ENCODE peak calls at places on chromosomes 11 and 22, in seven cellular contexts. D is IMR-90, W is heart right ventricle, N is A673, V is Peyer's patch, R is PC-3, Y is uterus. F is an unnamed sample. For H3K36me3, the result is how much of the 10 kb centered on the place peaks cover.

GRCh38 chr11:67646535-67647336 is 3.8 kb downstream of the ACY3 start:
- DNase-seq in R (no peak), Y (no peak), D (no peak), N (no peak), W (no peak), V (peak), F (no peak)

GRCh38 chr11:72719144-72719543 is 33.1 kb downstream of the ARAP1 start:
- DNase-seq in R (no peak), D (peak), N (no peak), Y (no peak), W (peak), V (no peak), F (no peak)

GRCh38 chr22:49333206-49333605 is 494.5 kb downstream of the BRD1 start:
- DNase-seq in N (no peak), Y (no peak), R (no peak), D (no peak), W (no peak), V (no peak), F (no peak)

GRCh38 chr22:42932857-42933782 is 76.0 kb upstream of the ARFGAP3 start:
- DNase-seq in N (no peak), V (peak), R (no peak), D (peak), Y (no peak), W (no peak), F (no peak)

GRCh38 chr11:1130276-1131032 is 27.3 kb upstream of the MUC5AC start:
- DNase-seq in W (no peak), V (peak), D (no peak), R (no peak), N (no peak), Y (no peak), F (no peak)

GRCh38 chr11:36532908-36533601 is 23.0 kb upstream of the TRAF6 start:
- DNase-seq in W (no peak), V (no peak), D (no peak), N (no peak), R (no peak), Y (no peak), F (no peak)

GRCh38 chr11:102470257-102470656 is 17.7 kb upstream of the TMEM123 start:
- DNase-seq in W (no peak), Y (no peak), R (no peak), N (no peak), D (no peak), V (peak), F (no peak)

GRCh38 chr22:39932918-39933649 is 27.1 kb upstream of the TMA7B start:
- DNase-seq in N (peak), D (no peak), W (no peak), V (peak), Y (no peak), R (peak), F (no peak)

GRCh38 chr11:27234043-27234668 is 128.9 kb downstream of the CCDC34 start:
- DNase-seq in V (peak), N (peak), W (no peak), D (peak), R (peak), Y (peak), F (peak)

GRCh38 chr11:129247129-129247528 is 55.0 kb upstream of the ARHGAP32 start:
- DNase-seq in D (peak), W (no peak), N (peak), R (peak), V (no peak), Y (no peak), F (no peak)

GRCh38 chr11:104033134-104033533 is 3.3 kb upstream of the DDI1 start:
- DNase-seq in Y (no peak), N (no peak), D (peak), W (no peak), V (no peak), R (peak), F (no peak)

GRCh38 chr11:95910638-95911368 is 13.1 kb downstream of the MTMR2 start:
- DNase-seq in W (no peak), R (no peak), D (no peak), Y (no peak), N (no peak), V (no peak), F (no peak)

GRCh38 chr11:6613496-6613895 is 1.5 kb upstream of the TAF10 start:
- DNase-seq in V (no peak), N (no peak), Y (no peak), W (no peak), D (no peak), R (no peak), F (no peak)

GRCh38 chr11:108525161-108525560 is 27.0 kb upstream of the POGLUT3 start:
- DNase-seq in V (no peak), Y (no peak), D (no peak), W (no peak), R (no peak), N (no peak), F (no peak)

GRCh38 chr22:36331912-36332622 is 55.7 kb downstream of the MYH9 start:
- DNase-seq in W (peak), D (peak), V (peak), N (peak), R (peak), Y (peak), F (no peak)

GRCh38 chr11:75298191-75298590 is 53.3 kb downstream of the ARRB1 start:
- DNase-seq in W (no peak), D (no peak), V (no peak), R (peak), Y (no peak), N (no peak), F (no peak)

GRCh38 chr11:126949066-126949945 is 51.3 kb downstream of the KIRREL3 start:
- DNase-seq in D (peak), W (no peak), Y (no peak), R (no peak), V (no peak), N (no peak), F (no peak)

GRCh38 chr22:44782286-44782830 is 30.0 kb downstream of the ARHGAP8 start:
- DNase-seq in Y (no peak), R (no peak), W (no peak), V (no peak), D (no peak), N (peak), F (no peak)

GRCh38 chr11:134119094-134119493 is 50.2 kb downstream of the JAM3 start:
- DNase-seq in V (no peak), R (no peak), Y (no peak), N (no peak), D (peak), W (no peak), F (no peak)

GRCh38 chr22:46812034-46812605 is 49.7 kb downstream of the TBC1D22A start:
- DNase-seq in R (no peak), W (no peak), Y (no peak), N (no peak), D (no peak), V (no peak), F (no peak)

GRCh38 chr11:115198301-115198700 is 305.9 kb downstream of the CADM1 start:
- DNase-seq in R (no peak), N (no peak), V (no peak), W (no peak), D (peak), Y (no peak), F (no peak)

GRCh38 chr11:122044086-122044485 is 71.9 kb downstream of the BLID start:
- DNase-seq in D (peak), W (no peak), Y (no peak), R (peak), V (no peak), N (no peak), F (no peak)

GRCh38 chr11:67576742-67577475 is 6.7 kb upstream of the GSTP1 start:
- DNase-seq in N (no peak), V (no peak), W (no peak), Y (no peak), R (no peak), D (no peak), F (no peak)

GRCh38 chr22:23305922-23306374 is 125.6 kb downstream of the BCR start:
- DNase-seq in R (no peak), Y (peak), D (peak), V (peak), N (peak), W (peak), F (no peak)

GRCh38 chr11:64234840-64235379 is 526 bp downstream of the VEGFB start:
- DNase-seq in R (peak), Y (no peak), V (peak), W (peak), N (peak), D (no peak), F (no peak)

GRCh38 chr22:35443790-35444684 is 44.1 kb downstream of the MCM5 start:
- DNase-seq in Y (no peak), D (no peak), V (no peak), N (no peak), W (no peak), R (no peak), F (no peak)

GRCh38 chr11:107929611-107930200 is 1.5 kb downstream of the RAB39A start:
- DNase-seq in W (no peak), N (peak), R (no peak), D (no peak), V (no peak), Y (no peak), F (no peak)

GRCh38 chr11:2709429-2709828 is 9.6 kb upstream of the KCNQ1OT1 start:
- DNase-seq in R (no peak), W (peak), N (no peak), D (peak), V (no peak), Y (peak), F (no peak)

GRCh38 chr11:106159846-106160245 is 82.4 kb downstream of the AASDHPPT start:
- DNase-seq in D (no peak), V (no peak), W (no peak), R (no peak), Y (no peak), N (no peak), F (no peak)

GRCh38 chr11:43736502-43737193 is 56.1 kb downstream of the HSD17B12 start:
- DNase-seq in N (peak), W (no peak), V (no peak), R (peak), D (peak), Y (no peak), F (no peak)

GRCh38 chr22:48947636-48948035 is 880.0 kb downstream of the BRD1 start:
- DNase-seq in D (no peak), Y (no peak), N (no peak), V (no peak), W (no peak), R (no peak), F (no peak)

GRCh38 chr11:1059759-1060158 is 14.9 kb upstream of the MUC2 start:
- DNase-seq in Y (no peak), V (peak), N (no peak), W (no peak), R (no peak), D (no peak), F (no peak)

GRCh38 chr22:49360746-49361145 is 466.9 kb downstream of the BRD1 start:
- DNase-seq in R (no peak), N (no peak), V (no peak), W (no peak), D (no peak), Y (no peak), F (no peak)

GRCh38 chr11:118001494-118001971 is 15.3 kb downstream of the IL10RA start:
- DNase-seq in W (no peak), D (no peak), N (no peak), V (no peak), R (no peak), Y (no peak), F (no peak)

GRCh38 chr22:31556627-31557203 is 60.4 kb downstream of the SFI1 start:
- DNase-seq in R (peak), V (no peak), W (no peak), N (peak), Y (no peak), D (peak), F (no peak)

GRCh38 chr11:59463176-59463575 is 6.4 kb downstream of the OR4D6 start:
- DNase-seq in N (peak), W (no peak), V (no peak), Y (peak), D (no peak), R (peak), F (no peak)

GRCh38 chr11:66020212-66020611 is 6.1 kb downstream of the CATSPER1 start:
- DNase-seq in D (no peak), N (no peak), V (no peak), R (no peak), W (no peak), Y (no peak), F (no peak)

GRCh38 chr11:66017354-66017753 is 5.5 kb downstream of the CST6 start:
- DNase-seq in Y (no peak), N (no peak), R (no peak), V (no peak), W (no peak), D (no peak), F (no peak)

GRCh38 chr11:66026017-66026529 is at the start of gene CATSPER1:
- DNase-seq in N (no peak), Y (no peak), D (no peak), R (no peak), W (no peak), V (no peak), F (no peak)

GRCh38 chr11:66020618-66021357 is 5.5 kb downstream of the CATSPER1 start:
- DNase-seq in V (no peak), Y (no peak), N (no peak), D (peak), W (no peak), R (peak), F (no peak)

GRCh38 chr11:66022401-66023185 is 3.7 kb downstream of the CATSPER1 start:
- DNase-seq in Y (peak), R (peak), N (peak), V (peak), W (peak), D (peak), F (no peak)
- H3K4me3 ChIP-seq in Y (no peak), R (peak), N (peak), V (no peak), W (peak), D (no peak), F (no peak)

GRCh38 chr11:82823635-82824614 is 76.3 kb downstream of the PRCP start:
- DNase-seq in W (no peak), Y (no peak), R (no peak), N (peak), D (no peak), V (no peak), F (no peak)
- TF ChIP-seq CTCF in W (no peak), Y (no peak), R (no peak), N (no peak), D (no peak), V (no peak), F (no peak)

GRCh38 chr22:28716686-28717085 is 24.9 kb downstream of the CHEK2 start:
- DNase-seq in V (no peak), D (peak), R (no peak), Y (no peak), W (no peak), N (no peak), F (no peak)
- H3K36me3 ChIP-seq in V (under half), D (under half), R (under half), Y (under half), W (under half), N (under half), F (under half)

GRCh38 chr11:123469586-123469985 is 39.5 kb downstream of the GRAMD1B start:
- DNase-seq in N (no peak), R (no peak), W (no peak), V (no peak), D (no peak), Y (no peak), F (no peak)

GRCh38 chr11:123474994-123475393 is 44.9 kb downstream of the GRAMD1B start:
- DNase-seq in W (no peak), D (peak), N (no peak), R (no peak), Y (no peak), V (no peak), F (peak)

GRCh38 chr11:123470862-123471261 is 40.8 kb downstream of the GRAMD1B start:
- DNase-seq in N (no peak), Y (no peak), W (no peak), R (no peak), V (no peak), D (no peak), F (no peak)

GRCh38 chr11:123473941-123474668 is 44.0 kb downstream of the GRAMD1B start:
- DNase-seq in N (peak), Y (no peak), R (peak), W (no peak), V (no peak), D (peak), F (peak)

DNA sequence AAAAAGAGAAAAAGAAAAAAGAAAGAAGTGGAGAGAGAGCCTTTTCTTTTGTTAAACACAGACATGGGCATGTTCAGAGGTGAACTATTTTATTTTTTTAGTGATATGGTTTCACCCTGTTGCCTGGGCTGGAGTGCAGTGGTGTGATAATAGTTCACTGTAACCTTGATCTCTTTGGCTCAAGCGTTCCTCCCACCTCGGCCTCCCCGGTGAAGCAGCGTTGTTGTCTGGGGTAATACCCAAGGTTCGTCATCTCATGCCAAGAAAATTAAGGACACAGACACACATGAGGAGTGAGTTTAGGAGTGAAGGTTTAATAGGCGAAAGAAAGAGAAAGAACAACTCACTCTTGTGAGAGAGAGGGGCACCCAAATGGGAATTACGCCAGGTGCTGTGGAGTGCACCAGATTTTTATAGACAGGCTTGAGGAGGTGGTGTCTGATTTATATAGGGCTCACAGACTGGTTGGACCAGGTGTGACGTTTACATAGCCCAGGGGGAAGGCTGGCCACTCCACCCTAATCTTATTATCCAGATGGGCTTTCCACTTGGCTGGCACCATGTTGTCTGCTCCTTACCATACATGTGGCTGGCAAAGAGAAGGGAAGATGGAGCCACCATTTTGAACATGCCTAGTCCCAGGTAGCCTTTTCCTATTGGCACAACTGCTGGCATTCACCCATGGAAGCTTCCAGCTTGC is 42.3 kb downstream of the GRAMD1B start:
- DNase-seq in N (no peak), R (peak), D (no peak), V (peak), W (no peak), Y (no peak), F (no peak)
- H3K4me3 ChIP-seq in N (no peak), R (no peak), D (no peak), V (no peak), W (no peak), Y (no peak), F (no peak)

DNA sequence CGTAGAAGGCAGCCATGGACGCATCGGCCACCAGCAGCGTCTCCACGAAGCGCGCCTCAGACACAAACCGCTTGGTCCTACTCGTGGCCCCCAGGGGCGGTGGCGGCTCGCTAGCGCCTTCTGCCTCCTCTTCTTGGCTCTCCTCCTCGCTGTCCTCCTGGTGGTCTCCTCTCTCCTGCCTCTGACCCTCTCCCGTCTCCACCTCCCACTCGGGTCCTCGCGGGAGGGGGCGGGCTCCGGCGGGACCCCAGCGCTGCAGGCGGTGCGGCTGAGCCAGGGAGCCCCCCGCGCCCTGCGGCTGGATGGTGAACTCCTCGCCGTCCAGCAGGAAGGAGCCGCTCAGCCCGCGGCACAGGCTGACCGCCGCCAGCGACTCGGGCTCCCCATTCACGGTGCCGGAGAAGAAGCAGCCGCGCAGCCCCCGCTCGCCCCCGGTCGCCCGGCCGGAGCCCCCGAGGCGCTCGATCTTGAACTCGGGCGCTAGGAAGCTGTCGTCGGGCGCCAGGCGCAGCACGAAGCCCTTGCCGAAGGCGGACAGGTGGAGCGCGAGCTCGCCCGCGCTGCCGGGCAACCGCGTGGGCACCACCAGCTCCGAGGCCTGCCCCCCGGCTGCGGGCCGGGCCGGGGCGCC is 713 bp downstream of the ADAMTS8 start:
- DNase-seq in W (no peak), R (no peak), Y (peak), N (no peak), V (no peak), D (no peak), F (no peak)
- TF ChIP-seq CTCF in W (no peak), R (peak), Y (peak), N (peak), V (no peak), D (peak), F (peak)

DNA sequence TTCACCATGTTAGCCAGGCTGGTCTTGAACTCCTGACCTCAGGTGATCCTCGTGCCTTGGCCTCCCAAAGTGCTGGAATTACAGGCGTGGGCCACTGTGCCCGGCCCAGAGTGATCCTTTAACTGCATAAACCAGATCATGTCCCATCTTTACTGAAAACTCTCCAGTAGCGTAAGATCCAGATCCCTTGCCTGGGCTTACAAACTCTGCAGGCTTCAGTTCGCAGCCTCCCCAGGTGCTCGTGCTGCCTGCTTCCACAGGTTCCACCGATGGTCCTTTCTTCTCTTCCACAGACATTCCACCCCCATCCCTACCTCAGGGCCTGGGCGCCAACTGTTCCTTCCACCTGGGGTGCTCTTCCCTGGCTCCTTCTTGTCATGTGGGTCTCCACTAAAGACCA is 88.8 kb upstream of the SHANK2 start:
- DNase-seq in W (no peak), N (no peak), Y (no peak), D (no peak), R (no peak), V (no peak), F (no peak)
- H3K36me3 ChIP-seq in W (under half), N (under half), Y (under half), D (under half), R (under half), V (under half), F (under half)

F was measured in BJ.